ENCODE peak calls at places on chromosome 22, in nine cellular contexts. Q is naive B cell; P is caudate nucleus; A is epithelial cell of esophagus; V is B cell; S is NCI-H2029 treated with DMSO at 0.1 percent for 48 hours; C is Panc1; I is stimulated activated CD4-positive, alpha-beta T cell treated with anti-CD3 and anti-CD28 coated beads, Interleukin-12 subunit alpha, Interleukin-12 subunit beta, amount 100 ng/mL, for 4 hours; D is H1. O is an unnamed sample.

GRCh38 chr22:27466229-27466628 is 335.3 kb downstream of the MN1 start:
- DNase-seq in Q (no peak), P (no peak), A (no peak), V (no peak), S (no peak), C (no peak), I (no peak), D (no peak), O (no peak)

GRCh38 chr22:20498913-20499312 is 3.3 kb upstream of the KLHL22 start:
- DNase-seq in Q (no peak), P (no peak), A (peak), V (no peak), S (no peak), C (no peak), I (no peak), D (no peak), O (no peak)

GRCh38 chr22:45671783-45672563 is at the start of gene ATXN10:
- DNase-seq in Q (peak), P (no peak), A (peak), V (peak), S (peak), C (no peak), I (peak), D (peak), O (peak)

GRCh38 chr22:30208631-30209603 is 37.6 kb downstream of the LIF start:
- DNase-seq in Q (no peak), P (no peak), A (no peak), V (no peak), S (no peak), C (no peak), I (no peak), D (no peak), O (peak)

GRCh38 chr22:22403771-22404170 is 104.8 kb downstream of the ZNF280B start:
- DNase-seq in Q (no peak), P (no peak), A (no peak), V (no peak), S (no peak), C (no peak), I (no peak), D (no peak), O (no peak)

GRCh38 chr22:42933783-42934144 is 76.7 kb upstream of the ARFGAP3 start:
- DNase-seq in Q (no peak), P (no peak), A (peak), V (no peak), S (no peak), C (no peak), I (no peak), D (no peak), O (no peak)

GRCh38 chr22:45818130-45819085 is 146.8 kb downstream of the ATXN10 start:
- DNase-seq in Q (no peak), P (no peak), A (no peak), V (no peak), S (no peak), C (no peak), I (no peak), D (no peak), O (peak)

GRCh38 chr22:49768961-49769690 is 58.5 kb downstream of the BRD1 start:
- DNase-seq in Q (no peak), P (no peak), A (no peak), V (no peak), S (no peak), C (no peak), I (no peak), D (no peak), O (peak)

GRCh38 chr22:40960137-40960536 is 9.0 kb downstream of the RBX1 start:
- DNase-seq in Q (no peak), P (no peak), A (peak), V (no peak), S (no peak), C (no peak), I (no peak), D (no peak), O (no peak)

GRCh38 chr22:19878461-19879247 is 24.0 kb upstream of the GNB1L start:
- DNase-seq in Q (no peak), P (no peak), A (no peak), V (no peak), S (no peak), C (no peak), I (no peak), D (no peak), O (peak)

GRCh38 chr22:20532256-20532993 is 25.0 kb downstream of the MED15 start:
- DNase-seq in Q (no peak), P (no peak), A (no peak), V (no peak), S (no peak), C (no peak), I (no peak), D (no peak), O (no peak)

GRCh38 chr22:27778299-27779090 is 23.1 kb downstream of the MN1 start:
- DNase-seq in Q (no peak), P (no peak), A (no peak), V (no peak), S (no peak), C (no peak), I (no peak), D (no peak), O (no peak)

GRCh38 chr22:31625661-31626426 is 36.2 kb downstream of the PISD start:
- DNase-seq in Q (no peak), P (no peak), A (peak), V (no peak), S (no peak), C (no peak), I (no peak), D (no peak), O (peak)

GRCh38 chr22:21739828-21740377 is 4.3 kb upstream of the YPEL1 start:
- DNase-seq in Q (no peak), P (no peak), A (no peak), V (no peak), S (no peak), C (no peak), I (no peak), D (no peak), O (no peak)

GRCh38 chr22:42365337-42365865 is 66.8 kb downstream of the NFAM1 start:
- DNase-seq in Q (no peak), P (no peak), A (no peak), V (no peak), S (no peak), C (no peak), I (no peak), D (no peak), O (no peak)

GRCh38 chr22:29734429-29734828 is 14.6 kb downstream of the CABP7 start:
- DNase-seq in Q (no peak), P (no peak), A (no peak), V (no peak), S (no peak), C (no peak), I (no peak), D (no peak), O (no peak)

GRCh38 chr22:44409691-44410316 is 88.2 kb downstream of the RTL6 start:
- DNase-seq in Q (no peak), P (no peak), A (no peak), V (no peak), S (no peak), C (no peak), I (no peak), D (no peak), O (no peak)

GRCh38 chr22:41485033-41485432 is 16.1 kb downstream of the ACO2 start:
- DNase-seq in Q (no peak), P (no peak), A (no peak), V (no peak), S (no peak), C (no peak), I (no peak), D (no peak), O (no peak)

GRCh38 chr22:38707346-38707745 is 1.6 kb downstream of the GTPBP1 start:
- DNase-seq in Q (no peak), P (no peak), A (peak), V (no peak), S (no peak), C (peak), I (no peak), D (no peak), O (no peak)

GRCh38 chr22:46791201-46791731 is 28.8 kb downstream of the TBC1D22A start:
- DNase-seq in Q (peak), P (no peak), A (peak), V (peak), S (no peak), C (no peak), I (peak), D (no peak), O (peak)

GRCh38 chr22:46607483-46608114 is 12.6 kb upstream of the GRAMD4 start:
- DNase-seq in Q (no peak), P (no peak), A (peak), V (no peak), S (no peak), C (no peak), I (no peak), D (no peak), O (no peak)

GRCh38 chr22:22197993-22198402 is 46.6 kb upstream of the VPREB1 start:
- DNase-seq in Q (no peak), P (no peak), A (no peak), V (peak), S (no peak), C (no peak), I (no peak), D (no peak), O (no peak)

GRCh38 chr22:39592104-39593060 is 21.8 kb downstream of the CACNA1I start:
- DNase-seq in Q (no peak), P (no peak), A (peak), V (no peak), S (no peak), C (no peak), I (no peak), D (no peak), O (no peak)

GRCh38 chr22:37626144-37626543 is 13.3 kb upstream of the SH3BP1 start:
- DNase-seq in Q (no peak), P (no peak), A (no peak), V (no peak), S (no peak), C (no peak), I (no peak), D (no peak), O (peak)

GRCh38 chr22:44147821-44148574 is 32.7 kb upstream of the PARVG start:
- DNase-seq in Q (no peak), P (no peak), A (no peak), V (no peak), S (no peak), C (no peak), I (no peak), D (peak), O (no peak)

GRCh38 chr22:29914165-29914564 is 31.2 kb downstream of the MTMR3 start:
- DNase-seq in Q (no peak), P (no peak), A (peak), V (no peak), S (no peak), C (peak), I (no peak), D (no peak), O (no peak)

GRCh38 chr22:49975543-49976389 is 15.2 kb downstream of the PIM3 start:
- DNase-seq in Q (no peak), P (no peak), A (no peak), V (peak), S (no peak), C (no peak), I (peak), D (no peak), O (peak)

GRCh38 chr22:49571326-49571725 is 256.3 kb downstream of the BRD1 start:
- DNase-seq in Q (no peak), P (no peak), A (no peak), V (no peak), S (no peak), C (no peak), I (no peak), D (no peak), O (no peak)

GRCh38 chr22:27137809-27138400 is 480.5 kb downstream of the MIAT start:
- DNase-seq in Q (no peak), P (no peak), A (no peak), V (no peak), S (no peak), C (no peak), I (no peak), D (no peak), O (no peak)

GRCh38 chr22:42404266-42404665 is 27.9 kb downstream of the NFAM1 start:
- DNase-seq in Q (no peak), P (no peak), A (no peak), V (no peak), S (no peak), C (no peak), I (no peak), D (no peak), O (no peak)

GRCh38 chr22:42791721-42792452 is 65.2 kb downstream of the ARFGAP3 start:
- DNase-seq in Q (no peak), P (no peak), A (no peak), V (no peak), S (no peak), C (no peak), I (no peak), D (no peak), O (peak)

GRCh38 chr22:36613958-36614357 is 85.0 kb upstream of the EIF3D start:
- DNase-seq in Q (no peak), P (no peak), A (no peak), V (no peak), S (no peak), C (no peak), I (no peak), D (no peak), O (no peak)

GRCh38 chr22:47095395-47096122 is 333.1 kb downstream of the TBC1D22A start:
- DNase-seq in Q (no peak), P (no peak), A (no peak), V (no peak), S (no peak), C (no peak), I (no peak), D (no peak), O (no peak)

GRCh38 chr22:45127866-45128265 is 35.9 kb upstream of the NUP50 start:
- DNase-seq in Q (no peak), P (no peak), A (peak), V (no peak), S (no peak), C (no peak), I (no peak), D (no peak), O (no peak)